ENCODE peak calls at places on chromosomes 4 and X, in seven cellular contexts. M is hippocampal formation, F is AG09309, N is astrocyte of the cerebellum, S is T follicular helper cell, P is KBM-7, V is mammary epithelial cell. L is an unnamed sample.
A peak's percentile ranks its signal among the peaks of the same experiment; 100 is the strongest.

GRCh38 chrX:56800801-56801200 is 71.8 kb downstream of the NBDY start:
- DNase-seq in M (no peak), F (no peak), N (no peak), S (peak; percentile 50), P (no peak), V (no peak), L (no peak)

GRCh38 chr4:104429150-104429741 is 65.4 kb downstream of the CXXC4 start:
- DNase-seq in M (no peak), F (no peak), N (no peak), S (no peak), P (no peak), V (no peak), L (peak; percentile 68)

GRCh38 chr4:2942532-2943363 is 20.5 kb downstream of the NOP14 start:
- DNase-seq in M (no peak), F (no peak), N (no peak), S (no peak), P (no peak), V (no peak), L (no peak)

GRCh38 chr4:128957459-128957858 is 135.9 kb downstream of the SCLT1 start:
- DNase-seq in M (no peak), F (no peak), N (no peak), S (no peak), P (no peak), V (no peak), L (no peak)

GRCh38 chrX:134622813-134623185 is 35.5 kb downstream of the PLAC1 start:
- DNase-seq in M (no peak), F (no peak), N (no peak), S (no peak), P (no peak), V (peak; percentile 61), L (no peak)

GRCh38 chr4:189117426-189117825 is 823.2 kb upstream of the FRG1 start:
- DNase-seq in M (no peak), F (no peak), N (no peak), S (no peak), P (no peak), V (no peak), L (no peak)

GRCh38 chrX:15471016-15471415 is 22.1 kb downstream of the PIR start:
- DNase-seq in M (peak; percentile 30), F (no peak), N (peak; percentile 36), S (peak; percentile 33), P (peak; percentile 87), V (peak; percentile 68), L (peak; percentile 35)

GRCh38 chr4:91485415-91485814 is 818.4 kb upstream of the GRID2 start:
- DNase-seq in M (no peak), F (no peak), N (no peak), S (no peak), P (no peak), V (no peak), L (no peak)

GRCh38 chr4:151302432-151302831 is 23.0 kb downstream of the SH3D19 start:
- DNase-seq in M (no peak), F (no peak), N (no peak), S (no peak), P (no peak), V (no peak), L (no peak)

GRCh38 chr4:79198886-79199591 is 126.8 kb downstream of the NAA11 start:
- DNase-seq in M (no peak), F (no peak), N (peak; percentile 41), S (no peak), P (peak; percentile 95), V (no peak), L (no peak)

GRCh38 chr4:160836431-160836830 is 1327.4 kb downstream of the FSTL5 start:
- DNase-seq in M (no peak), F (no peak), N (no peak), S (no peak), P (no peak), V (no peak), L (no peak)

GRCh38 chrX:8323356-8323755 is 141.3 kb upstream of the VCX3B start:
- DNase-seq in M (no peak), F (no peak), N (no peak), S (no peak), P (no peak), V (no peak), L (no peak)

GRCh38 chrX:25002658-25003015 is 13.1 kb downstream of the ARX start:
- DNase-seq in M (no peak), F (no peak), N (no peak), S (no peak), P (no peak), V (no peak), L (no peak)

GRCh38 chrX:110257889-110258288 is 60.0 kb downstream of the AMMECR1 start:
- DNase-seq in M (no peak), F (no peak), N (no peak), S (no peak), P (no peak), V (no peak), L (no peak)

GRCh38 chrX:154779261-154779660 is 16.6 kb downstream of the DKC1 start:
- DNase-seq in M (no peak), F (peak; percentile 28), N (no peak), S (no peak), P (no peak), V (no peak), L (no peak)

GRCh38 chrX:39443240-39443639 is 642.0 kb downstream of the MID1IP1 start:
- DNase-seq in M (no peak), F (no peak), N (no peak), S (no peak), P (no peak), V (no peak), L (no peak)

GRCh38 chr4:89129080-89129640 is 17.8 kb downstream of the TIGD2 start:
- DNase-seq in M (no peak), F (peak; percentile 13), N (peak; percentile 47), S (no peak), P (no peak), V (no peak), L (no peak)

GRCh38 chr4:34293459-34293858 is 1950.9 kb downstream of the ARAP2 start:
- DNase-seq in M (no peak), F (no peak), N (peak; percentile 69), S (no peak), P (no peak), V (no peak), L (no peak)

GRCh38 chr4:37971202-37971601 is 11.0 kb downstream of the PTTG2 start:
- DNase-seq in M (no peak), F (no peak), N (no peak), S (no peak), P (no peak), V (no peak), L (no peak)

GRCh38 chr4:39873823-39874222 is 103.9 kb downstream of the PDS5A start:
- DNase-seq in M (no peak), F (no peak), N (no peak), S (no peak), P (no peak), V (no peak), L (no peak)

GRCh38 chr4:122293374-122294365 is 85.1 kb upstream of the ADAD1 start:
- DNase-seq in M (peak; percentile 3), F (no peak), N (peak; percentile 4), S (no peak), P (no peak), V (no peak), L (no peak)

GRCh38 chr4:41095192-41095872 is 119.0 kb downstream of the APBB2 start:
- DNase-seq in M (no peak), F (no peak), N (no peak), S (no peak), P (no peak), V (no peak), L (no peak)

GRCh38 chr4:1575418-1576199 is 108.5 kb downstream of the FAM53A start:
- DNase-seq in M (no peak), F (no peak), N (no peak), S (no peak), P (no peak), V (no peak), L (no peak)

GRCh38 chr4:88630756-88631155 is 38.5 kb downstream of the HERC3 start:
- DNase-seq in M (no peak), F (no peak), N (no peak), S (no peak), P (no peak), V (peak; percentile 61), L (no peak)

GRCh38 chr4:100581337-100581736 is 63.5 kb upstream of the EMCN start:
- DNase-seq in M (no peak), F (no peak), N (no peak), S (no peak), P (no peak), V (peak; percentile 88), L (no peak)

GRCh38 chr4:1600211-1600780 is 83.8 kb downstream of the FAM53A start:
- DNase-seq in M (no peak), F (no peak), N (no peak), S (no peak), P (no peak), V (no peak), L (no peak)

GRCh38 chr4:76943129-76943620 is 6.4 kb upstream of the SEPTIN11 start:
- DNase-seq in M (no peak), F (no peak), N (no peak), S (no peak), P (no peak), V (peak; percentile 63), L (no peak)

GRCh38 chr4:118177121-118177520 is 142.8 kb downstream of the NDST3 start:
- DNase-seq in M (no peak), F (no peak), N (no peak), S (no peak), P (no peak), V (no peak), L (no peak)

GRCh38 chr4:104494822-104495559 is at the start of gene CXXC4:
- DNase-seq in M (peak; percentile 76), F (no peak), N (peak; percentile 46), S (no peak), P (peak; percentile 52), V (peak; percentile 2), L (no peak)

GRCh38 chr4:7547368-7548040 is 112.8 kb upstream of the PSAPL1 start:
- DNase-seq in M (no peak), F (no peak), N (no peak), S (no peak), P (no peak), V (peak; percentile 78), L (no peak)

GRCh38 chrX:41010188-41010846 is 74.9 kb upstream of the USP9X start:
- DNase-seq in M (peak; percentile 27), F (peak; percentile 68), N (peak; percentile 66), S (peak; percentile 15), P (peak; percentile 95), V (peak; percentile 75), L (peak; percentile 62)

GRCh38 chr4:102163404-102164140 is 181.7 kb downstream of the SLC39A8 start:
- DNase-seq in M (no peak), F (no peak), N (no peak), S (no peak), P (no peak), V (no peak), L (no peak)

L was measured in retinal pigment epithelial cell.